ENCODE peak calls at places on chromosomes 16 and 17, in eight cellular contexts. W is dermis blood vessel endothelial cell; S is cardiac septum; X is effector CD4-positive, alpha-beta T cell; F is left lobe of liver; D is frontal cortex; L is NCI-H526 treated with DMSO at 0.1 percent for 48 hours; Z is neural crest cell. N is an unnamed sample.

GRCh38 chr16:47049901-47050583 is 76.6 kb upstream of the DNAJA2 start:
- DNase-seq in L (no peak), X (no peak), W (peak; percentile 6), F (no peak), D (no peak), S (no peak), Z (no peak), N (no peak)

GRCh38 chr17:57868007-57868774 is 18.3 kb upstream of the MRPS23 start:
- DNase-seq in D (no peak), X (no peak), L (no peak), S (peak; percentile 89), F (no peak), Z (no peak), W (peak; percentile 93), N (peak; percentile 80)

GRCh38 chr16:82088483-82088882 is 53.4 kb downstream of the HSD17B2 start:
- DNase-seq in W (no peak), F (peak; percentile 86), S (no peak), Z (no peak), X (no peak), D (no peak), L (no peak), N (no peak)

GRCh38 chr16:88703486-88704309 is 2.5 kb downstream of the RNF166 start:
- DNase-seq in W (peak; percentile 53), X (peak; percentile 66), Z (no peak), D (no peak), L (no peak), S (peak; percentile 87), F (no peak), N (peak; percentile 55)

GRCh38 chr16:6177781-6178180 is 1080.2 kb upstream of the EEF2KMT start:
- DNase-seq in L (no peak), D (no peak), Z (no peak), S (no peak), X (no peak), F (no peak), W (no peak), N (no peak)

GRCh38 chr17:17479209-17479608 is 2.4 kb downstream of the MED9 start:
- DNase-seq in D (no peak), F (no peak), X (no peak), Z (no peak), S (no peak), L (no peak), W (no peak), N (no peak)

GRCh38 chr17:41547921-41548843 is 20.1 kb upstream of the KRT19 start:
- DNase-seq in X (no peak), D (no peak), S (peak; percentile 79), W (peak; percentile 82), L (no peak), Z (no peak), F (no peak), N (no peak)

GRCh38 chr17:17402558-17402957 is 74.2 kb upstream of the MED9 start:
- DNase-seq in L (no peak), F (no peak), S (no peak), X (no peak), D (no peak), W (no peak), Z (no peak), N (no peak)

GRCh38 chr17:57634713-57635465 is 110.2 kb downstream of the CCDC182 start:
- DNase-seq in D (no peak), Z (no peak), W (no peak), L (no peak), F (no peak), X (no peak), S (no peak), N (no peak)

GRCh38 chr17:27530791-27531391 is 74.6 kb downstream of the KSR1 start:
- DNase-seq in S (peak; percentile 82), F (no peak), W (no peak), D (no peak), Z (no peak), X (no peak), L (no peak), N (no peak)